ENCODE peak calls at places on chromosomes 13 and 19, in five cellular contexts. B is H1, H is esophagus muscularis mucosa, Z is body of pancreas, J is adrenal gland. Q is an unnamed sample.
A peak's percentile ranks its signal among the peaks of the same experiment; 100 is the strongest.

GRCh38 chr13:99028890-99029289 is 51.0 kb upstream of the DOCK9 start:
- DNase-seq in H (peak; percentile 82), J (no peak), Z (no peak), B (peak; percentile 41), Q (peak; percentile 50)

GRCh38 chr13:108830916-108831315 is 201.5 kb downstream of the MYO16 start:
- DNase-seq in J (no peak), Z (no peak), H (no peak), B (no peak), Q (no peak)

GRCh38 chr13:32284927-32285632 is 30.1 kb downstream of the ZAR1L start:
- DNase-seq in J (peak; percentile 38), H (no peak), B (no peak), Z (peak; percentile 27), Q (no peak)

GRCh38 chr19:37506387-37507166 is at the start of gene ZNF793:
- DNase-seq in B (peak; percentile 68), H (peak; percentile 93), J (peak; percentile 90), Z (peak; percentile 90), Q (no peak)

GRCh38 chr13:113954046-113954841 is 19.6 kb downstream of the C13orf46 start:
- DNase-seq in J (no peak), H (no peak), B (no peak), Z (no peak), Q (no peak)

GRCh38 chr19:58328999-58329398 is 2.2 kb downstream of the ZSCAN22 start:
- DNase-seq in H (no peak), B (peak; percentile 27), J (no peak), Z (no peak), Q (peak; percentile 46)

GRCh38 chr19:9538183-9539058 is at the start of gene ZNF426:
- DNase-seq in Z (peak; percentile 86), J (peak; percentile 87), H (peak; percentile 94), B (peak; percentile 58), Q (peak; percentile 94)

GRCh38 chr19:13277104-13277809 is 127.0 kb downstream of the IER2 start:
- DNase-seq in J (peak; percentile 39), Z (peak; percentile 72), B (no peak), H (no peak), Q (peak; percentile 80)

GRCh38 chr13:97004096-97004876 is 10.0 kb upstream of the OXGR1 start:
- DNase-seq in B (no peak), H (no peak), J (no peak), Z (no peak), Q (no peak)

GRCh38 chr19:39135701-39136100 is 10.1 kb downstream of the PAK4 start:
- DNase-seq in H (no peak), B (no peak), Z (no peak), J (no peak), Q (no peak)
- TF ChIP-seq POLR2A in H (no peak), B (no peak), Z (no peak), J (no peak), Q (no peak)

GRCh38 chr19:49363265-49364082 is at the start of gene DKKL1:
- DNase-seq in J (peak; percentile 99), Z (peak; percentile 100), B (peak; percentile 100), H (peak; percentile 100), Q (peak; percentile 92)
- TF ChIP-seq POLR2A in J (no peak), Z (no peak), B (peak; percentile 29), H (peak; percentile 48), Q (no peak)

GRCh38 chr13:23461544-23461943 is 28.0 kb upstream of the SACS start:
- DNase-seq in H (no peak), B (no peak), Z (no peak), J (no peak), Q (no peak)
- TF ChIP-seq POLR2A in H (no peak), B (no peak), Z (no peak), J (no peak), Q (no peak)

DNA sequence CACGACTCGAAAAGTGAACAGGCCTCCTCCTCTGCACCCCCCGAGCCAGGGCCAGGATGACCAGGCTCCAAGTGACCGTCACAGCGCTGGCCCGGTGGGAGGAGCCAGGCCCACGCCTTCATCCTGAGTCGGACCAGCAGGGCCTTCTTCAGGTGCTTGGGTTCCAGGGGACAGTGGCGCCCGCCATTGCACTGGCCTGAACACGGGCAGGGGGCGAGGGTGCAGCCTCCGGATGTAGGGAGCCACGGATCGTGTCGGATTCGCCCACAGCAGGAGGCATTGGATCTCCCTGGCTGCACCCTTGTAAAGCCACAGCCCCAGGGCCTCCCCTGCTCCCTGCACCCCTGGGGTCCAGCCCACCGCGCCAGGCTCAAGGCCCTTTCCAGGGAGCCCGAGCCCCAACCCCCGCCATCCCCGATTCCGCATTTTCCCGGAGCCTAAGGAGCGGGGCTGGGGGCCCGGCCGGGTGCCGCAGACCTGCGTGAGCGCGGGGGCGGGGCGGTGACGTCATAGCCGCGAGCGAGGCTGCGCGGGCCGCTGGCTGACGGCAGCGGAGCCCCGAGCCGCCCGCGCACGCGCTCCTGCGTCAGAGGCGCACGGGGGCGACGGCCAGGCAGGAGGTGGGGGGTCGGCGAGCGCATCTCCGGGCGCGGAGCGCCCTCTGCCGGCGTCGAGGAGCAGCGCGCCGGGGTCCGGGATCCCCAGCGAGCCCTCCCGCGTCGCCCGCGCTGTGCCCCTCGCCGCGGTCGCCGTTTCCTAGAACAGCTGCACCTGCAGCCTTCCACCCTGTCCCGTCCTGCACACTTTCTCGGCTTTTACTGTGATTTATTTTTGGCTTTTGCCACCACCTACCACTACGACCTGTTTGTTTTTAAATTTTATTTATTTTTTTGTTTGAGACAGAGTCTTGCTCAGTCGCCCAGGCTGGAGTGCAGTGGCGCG is 1.5 kb upstream of the ATP5F1D start:
- DNase-seq in Z (peak; percentile 83), J (peak; percentile 88), B (no peak), H (no peak), Q (peak; percentile 96)
- TF ChIP-seq POLR2A in Z (no peak), J (no peak), B (peak; percentile 26), H (no peak), Q (no peak)

GRCh38 chr19:44723952-44724319 is 24.6 kb upstream of the BCL3 start:
- DNase-seq in B (peak; percentile 62), J (peak; percentile 84), Z (peak; percentile 84), H (peak; percentile 95), Q (peak; percentile 64)
- TF ChIP-seq POLR2A in B (no peak), J (no peak), Z (no peak), H (no peak), Q (no peak)

GRCh38 chr19:51572415-51572814 is 1.3 kb downstream of the ZNF175 start:
- DNase-seq in H (no peak), J (no peak), Z (no peak), B (no peak), Q (peak; percentile 85)
- TF ChIP-seq POLR2A in H (no peak), J (no peak), Z (no peak), B (no peak), Q (peak; percentile 83)

GRCh38 chr13:40126301-40127085 is 471.0 kb downstream of the COG6 start:
- DNase-seq in B (no peak), J (no peak), Z (no peak), H (no peak), Q (no peak)
- TF ChIP-seq POLR2A in B (no peak), J (no peak), Z (no peak), H (no peak), Q (no peak)